ENCODE peak calls at places on chromosomes 11 and 22, in five cellular contexts. N is aorta; M is CD8-positive, alpha-beta T cell; D is heart right ventricle; H is pancreas. Z is an unnamed sample. For H3K4me1, the result is how much of the 10 kb centered on the place peaks cover.

GRCh38 chr11:74020537-74020936 is 11.7 kb upstream of the UCP3 start:
- DNase-seq in M (no peak), D (no peak), N (no peak), H (no peak), Z (no peak)

GRCh38 chr11:88354909-88355308 is 17.4 kb upstream of the CTSC start:
- DNase-seq in N (no peak), M (no peak), D (no peak), H (no peak), Z (no peak)

GRCh38 chr11:16297332-16297731 is 59.0 kb downstream of the SOX6 start:
- DNase-seq in H (no peak), D (no peak), N (no peak), M (no peak), Z (no peak)

GRCh38 chr11:120212926-120213325 is 2.1 kb downstream of the OAF start:
- DNase-seq in D (no peak), H (no peak), N (no peak), M (no peak), Z (no peak)

GRCh38 chr11:11313902-11314692 is 39.0 kb downstream of the CSNK2A3 start:
- DNase-seq in M (no peak), D (peak), N (no peak), H (no peak), Z (peak)

GRCh38 chr22:45337536-45337935 is 27.8 kb downstream of the FAM118A start:
- DNase-seq in H (no peak), M (no peak), D (no peak), N (no peak), Z (no peak)

GRCh38 chr22:48263791-48264351 is 1501.4 kb downstream of the TBC1D22A start:
- DNase-seq in D (no peak), N (no peak), M (no peak), H (no peak), Z (no peak)

GRCh38 chr11:2269601-2270321 is 627 bp downstream of the ASCL2 start:
- DNase-seq in D (peak), H (peak), N (peak), M (no peak), Z (peak)

GRCh38 chr22:38540731-38541130 is 29.3 kb downstream of the DMC1 start:
- DNase-seq in H (no peak), D (no peak), M (no peak), N (no peak), Z (no peak)

GRCh38 chr11:83037877-83038276 is 33.8 kb downstream of the RAB30 start:
- DNase-seq in M (no peak), D (no peak), N (no peak), H (no peak), Z (no peak)

GRCh38 chr11:64566042-64566914 is 24.7 kb upstream of the SLC22A12 start:
- DNase-seq in N (no peak), H (peak), M (no peak), D (peak), Z (no peak)

GRCh38 chr11:67355794-67356550 is 2.6 kb upstream of the POLD4 start:
- DNase-seq in M (no peak), H (no peak), D (no peak), N (no peak), Z (no peak)
- H3K4me1 ChIP-seq in M (under half), H (under half), D (half or more), N (under half), Z (half or more)

GRCh38 chr11:72971211-72971610 is 157.0 kb downstream of the ATG16L2 start:
- DNase-seq in M (no peak), D (no peak), N (no peak), H (no peak), Z (no peak)

GRCh38 chr11:72969894-72970335 is 155.7 kb downstream of the ATG16L2 start:
- DNase-seq in D (no peak), N (no peak), H (no peak), M (no peak), Z (no peak)

GRCh38 chr11:72970557-72971118 is 156.4 kb downstream of the ATG16L2 start:
- DNase-seq in N (no peak), M (no peak), H (no peak), D (no peak), Z (no peak)

GRCh38 chr11:72965672-72966071 is 151.5 kb downstream of the ATG16L2 start:
- DNase-seq in N (no peak), D (no peak), H (no peak), M (no peak), Z (no peak)

GRCh38 chr11:72968395-72968794 is 154.2 kb downstream of the ATG16L2 start:
- DNase-seq in H (no peak), N (no peak), M (no peak), D (no peak), Z (no peak)
- H3K4me1 ChIP-seq in H (under half), N (under half), M (under half), D (under half), Z (under half)

DNA sequence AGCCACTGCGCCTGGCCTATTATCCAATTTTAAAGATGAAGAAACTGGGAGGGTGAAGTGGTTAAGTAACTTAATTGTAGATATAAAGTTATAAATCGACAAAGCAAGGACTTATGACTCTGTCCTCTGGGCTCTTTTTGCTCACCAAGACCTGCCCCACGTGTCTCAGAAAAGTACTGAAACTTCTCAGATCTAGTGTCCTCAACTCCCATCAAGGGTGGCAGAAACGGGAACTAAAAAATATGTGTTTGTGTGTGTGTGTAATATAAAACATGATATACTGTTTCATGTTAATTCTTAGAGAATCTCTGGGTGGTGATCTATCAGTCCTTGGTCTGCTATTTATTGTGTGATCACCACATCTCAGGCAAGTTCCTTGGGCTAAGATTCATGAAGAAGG is 104.9 kb downstream of the GAB2 start:
- DNase-seq in M (no peak), N (no peak), H (no peak), D (no peak), Z (no peak)
- H3K4me1 ChIP-seq in M (under half), N (under half), H (under half), D (half or more), Z (under half)

GRCh38 chr11:72740562-72741428 is 11.4 kb downstream of the ARAP1 start:
- DNase-seq in N (no peak), H (no peak), M (no peak), D (no peak), Z (peak)
- H3K4me1 ChIP-seq in N (under half), H (under half), M (half or more), D (half or more), Z (half or more)